ENCODE peak calls at places on chromosomes 4 and X, in ten cellular contexts. Z is AG04450; P is CD4-positive, alpha-beta T cell; L is cardiac muscle cell; M is H9; N is body of pancreas; J is heart left ventricle; W is tibial nerve; R is WERI-Rb-1; T is heart right ventricle. V is an unnamed sample.

GRCh38 chr4:37803348-37803973 is 23.0 kb upstream of the PGM2 start:
- DNase-seq in Z (no peak), P (no peak), L (peak), M (no peak), N (no peak), J (no peak), W (no peak), R (no peak), T (no peak), V (no peak)

GRCh38 chr4:156884183-156884582 is 87.4 kb downstream of the PDGFC start:
- DNase-seq in Z (no peak), P (no peak), L (no peak), M (no peak), N (no peak), J (no peak), W (no peak), R (no peak), T (no peak), V (no peak)

GRCh38 chr4:77095101-77095826 is 19.5 kb upstream of the CCNI start:
- DNase-seq in Z (peak), P (peak), L (peak), M (peak), N (peak), J (peak), W (peak), R (peak), T (peak), V (no peak)

GRCh38 chr4:153270361-153270760 is 66.1 kb downstream of the TRIM2 start:
- DNase-seq in Z (no peak), P (no peak), L (no peak), M (no peak), N (no peak), J (no peak), W (no peak), R (no peak), T (no peak), V (no peak)

GRCh38 chr4:103011378-103012025 is 8.0 kb downstream of the SLC9B1 start:
- DNase-seq in Z (no peak), P (no peak), L (peak), M (no peak), N (peak), J (no peak), W (no peak), R (no peak), T (no peak), V (no peak)

GRCh38 chr4:144575181-144575580 is 70.8 kb upstream of the HHIP start:
- DNase-seq in Z (no peak), P (no peak), L (peak), M (no peak), N (no peak), J (no peak), W (no peak), R (peak), T (no peak), V (no peak)

GRCh38 chr4:153748378-153748777 is 11.4 kb downstream of the RNF175 start:
- DNase-seq in Z (no peak), P (no peak), L (no peak), M (no peak), N (no peak), J (no peak), W (no peak), R (no peak), T (no peak), V (no peak)

GRCh38 chr4:26263165-26263564 is 57.6 kb upstream of the RBPJ start:
- DNase-seq in Z (no peak), P (no peak), L (no peak), M (peak), N (no peak), J (no peak), W (no peak), R (no peak), T (no peak), V (no peak)

GRCh38 chr4:89410687-89411086 is 103.1 kb upstream of the GPRIN3 start:
- DNase-seq in Z (no peak), P (no peak), L (peak), M (no peak), N (no peak), J (no peak), W (no peak), R (no peak), T (no peak), V (no peak)

GRCh38 chrX:107753186-107753585 is 22.4 kb downstream of the TSC22D3 start:
- DNase-seq in Z (no peak), P (no peak), L (no peak), M (no peak), N (no peak), J (no peak), W (no peak), R (no peak), T (no peak), V (no peak)

GRCh38 chr4:94976371-94977011 is 218.7 kb downstream of the BMPR1B start:
- DNase-seq in Z (no peak), P (no peak), L (no peak), M (no peak), N (no peak), J (no peak), W (no peak), R (no peak), T (no peak), V (no peak)

GRCh38 chr4:15244354-15244753 is 183.5 kb upstream of the C1QTNF7 start:
- DNase-seq in Z (no peak), P (no peak), L (no peak), M (no peak), N (no peak), J (no peak), W (no peak), R (no peak), T (no peak), V (no peak)

GRCh38 chr4:139833131-139833930 is 167.7 kb downstream of the MGST2 start:
- DNase-seq in Z (no peak), P (no peak), L (no peak), M (peak), N (no peak), J (no peak), W (no peak), R (peak), T (no peak), V (no peak)

DNA sequence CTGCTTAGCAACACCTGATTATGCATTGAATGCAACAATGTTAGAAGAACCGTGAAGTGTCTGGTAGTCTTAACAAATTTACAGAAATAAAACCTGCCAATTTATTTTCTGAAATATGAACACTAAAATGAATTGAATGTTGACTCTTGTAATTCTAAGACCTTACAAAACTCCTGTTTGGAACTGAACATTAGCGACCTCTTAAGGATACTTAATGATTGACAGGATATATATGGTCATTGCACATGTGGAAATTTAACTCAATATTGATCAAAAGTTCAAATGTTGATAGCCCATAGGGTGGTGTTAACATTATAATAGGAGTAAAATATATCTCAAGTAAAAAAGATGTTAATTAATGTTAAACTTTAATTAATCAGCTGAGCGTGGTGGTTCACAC is 79.1 kb downstream of the TECRL start:
- DNase-seq in Z (no peak), P (no peak), L (no peak), M (no peak), N (no peak), J (no peak), W (no peak), R (no peak), T (no peak), V (no peak)
- TF ChIP-seq CTCF in Z (no peak), P (no peak), L (no peak), M (peak), N (no peak), J (no peak), W (no peak), R (no peak), T (no peak), V (no peak)

DNA sequence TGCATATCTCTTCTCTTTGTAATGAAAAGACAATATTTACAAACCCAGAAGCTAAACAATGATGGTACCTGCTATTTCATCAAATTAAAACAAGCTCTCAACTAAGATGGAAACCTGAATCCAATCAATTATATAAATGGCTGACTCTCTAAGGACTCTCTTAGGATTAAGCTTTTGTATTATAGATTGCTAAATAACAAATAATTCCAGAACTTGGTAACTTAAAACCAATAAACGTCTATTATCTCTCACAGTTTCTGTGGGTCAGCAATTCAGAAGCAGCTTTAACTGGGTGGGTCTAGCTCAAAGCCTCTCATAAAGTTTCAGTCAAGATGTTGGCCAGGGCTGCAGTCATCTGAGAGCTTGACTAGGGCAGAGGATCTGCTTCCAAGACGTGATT is 12.4 kb downstream of the PHKA2 start:
- DNase-seq in Z (no peak), P (no peak), L (no peak), M (no peak), N (no peak), J (no peak), W (no peak), R (no peak), T (no peak), V (no peak)
- H3K27ac ChIP-seq in Z (no peak), P (no peak), L (no peak), M (no peak), N (no peak), J (no peak), W (no peak), R (no peak), T (no peak), V (no peak)

DNA sequence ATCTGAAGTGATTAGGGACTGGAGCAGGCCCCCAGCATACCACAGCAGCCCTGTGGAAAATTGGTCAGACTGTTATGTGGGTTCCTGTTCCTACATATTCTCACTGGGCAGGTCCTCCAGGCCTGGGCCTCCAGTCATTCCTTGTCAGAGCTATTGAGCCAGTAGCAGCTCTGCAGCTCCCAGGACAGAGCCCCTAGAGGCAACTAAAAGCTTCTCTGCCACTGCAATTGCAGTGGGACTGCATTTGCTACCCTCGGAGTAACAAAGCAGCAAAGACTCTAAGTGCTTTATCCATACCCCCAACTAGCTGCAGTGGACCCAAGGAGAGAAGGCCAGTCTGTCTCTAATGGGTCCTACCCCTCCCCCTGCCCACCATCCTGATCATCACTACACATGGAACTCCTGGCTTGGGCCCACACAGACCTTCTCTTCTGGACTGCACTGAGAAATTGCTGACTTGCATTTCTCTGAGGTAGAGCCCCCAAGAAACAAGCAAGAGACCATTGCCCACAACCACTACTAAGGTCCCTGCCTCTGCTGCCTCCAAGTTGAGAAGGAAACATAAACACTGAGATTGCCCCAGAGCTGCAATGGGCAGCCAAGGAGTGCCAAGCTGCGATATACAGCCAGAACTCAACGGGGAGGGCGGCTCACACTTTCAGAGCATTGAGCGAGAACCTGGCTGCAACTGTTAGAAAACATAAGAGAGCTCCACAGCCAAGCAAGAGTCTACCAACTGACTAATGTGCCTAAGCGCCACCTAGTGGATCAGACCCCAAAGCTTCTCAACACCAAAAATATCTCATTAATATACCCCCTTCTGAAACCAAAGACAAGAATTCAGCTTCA is 738.7 kb upstream of the NDST4 start:
- DNase-seq in Z (no peak), P (no peak), L (peak), M (peak), N (peak), J (no peak), W (no peak), R (peak), T (no peak), V (no peak)
- TF ChIP-seq CTCF in Z (no peak), P (no peak), L (no peak), M (peak), N (peak), J (no peak), W (no peak), R (peak), T (peak), V (no peak)

GRCh38 chrX:146456058-146456457 is 353.5 kb upstream of the CXorf51B start:
- DNase-seq in Z (no peak), P (no peak), L (no peak), M (no peak), N (no peak), J (no peak), W (no peak), R (no peak), T (no peak), V (no peak)
- H3K27ac ChIP-seq in Z (no peak), P (no peak), L (no peak), M (no peak), N (no peak), J (no peak), W (no peak), R (no peak), T (no peak), V (no peak)

DNA sequence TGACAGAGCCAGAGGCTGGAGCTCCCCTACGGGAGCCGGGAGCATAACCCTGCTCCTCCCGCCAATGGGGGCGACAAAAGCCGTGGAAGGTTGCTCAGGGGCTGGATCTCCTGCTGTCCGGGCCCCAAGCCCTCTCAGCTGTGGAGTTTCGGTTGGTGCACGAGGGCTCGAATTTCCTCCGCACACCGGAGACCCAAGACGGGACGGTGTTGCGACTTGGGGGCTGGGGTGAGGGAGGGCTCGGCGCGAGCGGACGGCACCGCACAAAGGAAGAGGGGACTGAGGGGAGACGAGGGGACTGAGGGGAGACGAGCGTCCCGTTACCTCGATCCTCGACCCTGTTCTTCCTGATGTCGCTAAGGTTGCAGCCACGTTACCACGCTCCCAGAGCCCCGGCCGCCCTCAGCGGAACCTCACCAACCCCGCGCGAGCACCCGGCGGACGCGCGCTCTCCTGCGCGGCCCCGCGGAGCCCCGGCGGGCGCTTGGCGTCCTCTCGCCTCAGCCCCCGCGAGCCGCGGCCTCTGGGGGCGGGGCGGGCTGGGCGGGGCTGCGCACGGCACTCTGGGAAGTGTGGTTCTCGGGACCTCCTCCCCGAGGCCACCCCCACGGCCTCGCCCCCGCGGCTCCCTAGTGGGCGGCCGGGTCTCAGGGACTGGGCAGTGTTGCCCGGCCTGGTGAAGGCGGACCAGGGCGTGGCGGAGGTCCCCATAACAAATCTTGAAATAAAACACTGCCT is at the start of gene KLHL8:
- DNase-seq in Z (peak), P (peak), L (peak), M (peak), N (peak), J (peak), W (peak), R (peak), T (peak), V (peak)
- TF ChIP-seq CTCF in Z (peak), P (no peak), L (peak), M (no peak), N (no peak), J (no peak), W (no peak), R (peak), T (no peak), V (no peak)

GRCh38 chr4:118749347-118749988 is 64.3 kb downstream of the METTL14 start:
- DNase-seq in Z (no peak), P (no peak), L (no peak), M (no peak), N (no peak), J (no peak), W (no peak), R (no peak), T (no peak), V (no peak)
- H3K27ac ChIP-seq in Z (no peak), P (no peak), L (no peak), M (no peak), N (no peak), J (peak), W (peak), R (no peak), T (no peak), V (no peak)

GRCh38 chr4:155761916-155762315 is 3.1 kb downstream of the GUCY1B1 start:
- DNase-seq in Z (no peak), P (no peak), L (no peak), M (no peak), N (no peak), J (no peak), W (no peak), R (no peak), T (no peak), V (no peak)

GRCh38 chr4:155759372-155760252 is 791 bp downstream of the GUCY1B1 start:
- DNase-seq in Z (no peak), P (no peak), L (peak), M (peak), N (peak), J (peak), W (peak), R (peak), T (peak), V (peak)

GRCh38 chr4:155757745-155758265 is 1.0 kb upstream of the GUCY1B1 start:
- DNase-seq in Z (no peak), P (no peak), L (no peak), M (no peak), N (no peak), J (no peak), W (no peak), R (no peak), T (no peak), V (no peak)

GRCh38 chr4:155761047-155761446 is 2.2 kb downstream of the GUCY1B1 start:
- DNase-seq in Z (no peak), P (no peak), L (no peak), M (no peak), N (no peak), J (no peak), W (no peak), R (no peak), T (no peak), V (no peak)

GRCh38 chr4:155758500-155759371 is at the start of gene GUCY1B1:
- DNase-seq in Z (peak), P (peak), L (peak), M (peak), N (peak), J (peak), W (peak), R (peak), T (peak), V (peak)
- TF ChIP-seq CTCF in Z (peak), P (no peak), L (peak), M (no peak), N (peak), J (peak), W (peak), R (peak), T (peak), V (no peak)

DNA sequence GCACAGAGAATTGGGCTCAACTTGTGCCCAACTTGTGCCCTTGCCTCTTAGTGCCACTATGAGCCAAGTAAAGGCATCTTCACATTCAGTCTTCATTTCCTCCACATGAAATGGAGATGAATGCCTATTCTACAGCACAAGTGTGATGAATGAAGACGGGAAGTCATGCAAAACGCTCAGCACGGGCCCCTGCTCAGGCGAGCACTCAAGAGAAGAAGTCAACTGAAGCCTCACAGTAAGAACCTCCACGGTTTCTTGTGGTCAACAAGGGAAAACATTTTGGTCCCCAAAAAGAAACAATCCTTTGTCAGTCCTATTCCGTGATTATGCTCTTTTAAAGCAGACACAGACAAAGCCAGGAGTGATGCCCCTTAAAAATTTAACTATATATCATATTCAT is 87.0 kb downstream of the IRF2 start:
- DNase-seq in Z (no peak), P (no peak), L (no peak), M (no peak), N (no peak), J (no peak), W (no peak), R (no peak), T (no peak), V (no peak)
- H3K27ac ChIP-seq in Z (no peak), P (no peak), L (no peak), M (peak), N (peak), J (peak), W (no peak), R (no peak), T (peak), V (peak)

DNA sequence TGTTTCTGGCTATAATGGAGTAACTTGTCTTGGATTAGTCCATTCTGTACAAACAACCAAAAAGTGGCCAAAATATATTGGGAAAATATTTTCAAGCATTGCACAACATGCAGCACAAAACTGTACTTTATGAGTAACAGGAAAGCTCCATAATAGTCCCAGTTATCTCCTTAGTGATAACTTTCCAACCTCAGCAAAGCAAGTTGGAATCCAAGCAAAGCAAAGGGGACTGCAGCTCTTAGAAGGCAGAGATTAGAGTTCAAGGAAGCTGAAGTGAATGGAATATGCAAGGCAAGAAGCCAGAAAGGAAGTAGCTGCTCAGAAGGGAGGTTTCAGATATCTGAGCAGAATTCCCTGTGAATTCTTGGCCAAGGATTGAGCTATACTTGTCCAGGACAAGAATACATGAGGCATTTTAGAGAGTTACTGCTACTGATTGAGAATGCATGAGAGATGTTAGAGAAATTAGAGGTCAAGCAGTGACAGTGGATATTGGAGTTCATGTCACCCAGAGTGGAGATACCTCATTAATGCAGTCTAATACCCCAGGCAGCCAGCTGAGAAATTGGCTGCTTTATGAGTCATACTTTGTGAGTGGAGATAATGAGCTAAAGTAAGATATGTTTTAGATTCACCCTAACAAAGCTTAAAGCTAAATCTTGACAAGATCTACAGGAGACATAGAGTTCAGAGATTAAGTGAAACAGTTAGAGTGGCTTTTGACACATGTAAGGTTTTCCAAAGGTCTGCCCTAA is 102.9 kb downstream of the INPP4B start:
- DNase-seq in Z (no peak), P (no peak), L (no peak), M (no peak), N (no peak), J (no peak), W (no peak), R (no peak), T (no peak), V (no peak)
- TF ChIP-seq CTCF in Z (no peak), P (no peak), L (no peak), M (no peak), N (no peak), J (no peak), W (no peak), R (no peak), T (no peak), V (no peak)

V was measured in coronary artery.